ENCODE peak calls at places on chromosomes 7 and 10, in six cellular contexts. W, K, R, I, U and P are unnamed samples.
A peak's percentile ranks its signal among the peaks of the same experiment; 100 is the strongest.

GRCh38 chr7:106736508-106737201 is 75.7 kb upstream of the CCDC71L start:
- DNase-seq in R (peak; percentile 66), K (peak; percentile 83), W (peak; percentile 84), I (peak; percentile 60), U (no peak), P (peak; percentile 96)

GRCh38 chr7:23687011-23687410 is 7.0 kb downstream of the FAM221A start:
- DNase-seq in U (no peak), W (no peak), K (peak; percentile 43), R (no peak), I (no peak), P (peak; percentile 74)

GRCh38 chr10:15384154-15384553 is 13.1 kb upstream of the FAM171A1 start:
- DNase-seq in K (no peak), I (peak; percentile 23), U (no peak), R (no peak), W (no peak), P (no peak)

GRCh38 chr7:13829914-13830603 is 159.4 kb downstream of the ETV1 start:
- DNase-seq in W (peak; percentile 79), R (no peak), I (no peak), K (peak; percentile 91), U (no peak), P (no peak)

GRCh38 chr7:18829518-18830252 is 287.8 kb downstream of the TWIST1 start:
- DNase-seq in K (peak; percentile 68), I (no peak), W (peak; percentile 23), U (no peak), R (no peak), P (no peak)

GRCh38 chr7:131945313-131945831 is 388.9 kb upstream of the PODXL start:
- DNase-seq in U (peak; percentile 74), R (peak; percentile 83), I (peak; percentile 90), K (peak; percentile 11), W (peak; percentile 34), P (peak; percentile 79)

GRCh38 chr10:73785721-73786511 is 510 bp downstream of the ZSWIM8 start:
- DNase-seq in U (no peak), K (peak; percentile 65), I (peak; percentile 57), W (peak; percentile 85), R (peak; percentile 59), P (peak; percentile 46)

GRCh38 chr10:125419146-125419545 is 258.8 kb upstream of the CTBP2 start:
- DNase-seq in K (no peak), U (no peak), R (no peak), W (no peak), I (no peak), P (no peak)

GRCh38 chr10:3774814-3775670 is 10.0 kb downstream of the KLF6 start:
- DNase-seq in W (peak; percentile 96), I (no peak), R (peak; percentile 10), K (peak; percentile 91), U (no peak), P (peak; percentile 82)

GRCh38 chr7:43537765-43538403 is 45.0 kb upstream of the STK17A start:
- DNase-seq in R (no peak), U (no peak), I (no peak), W (peak; percentile 21), K (no peak), P (peak; percentile 60)

GRCh38 chr10:44703241-44704155 is 207.6 kb upstream of the TMEM72 start:
- DNase-seq in W (peak; percentile 25), I (no peak), R (no peak), K (peak; percentile 75), U (no peak), P (peak; percentile 76)

GRCh38 chr7:76191783-76192240 is 9.9 kb upstream of the SRRM3 start:
- DNase-seq in R (peak; percentile 79), W (peak; percentile 57), I (peak; percentile 71), U (no peak), K (peak; percentile 49), P (no peak)

GRCh38 chr7:103574536-103574935 is 128.5 kb upstream of the SLC26A5 start:
- DNase-seq in W (no peak), R (no peak), I (no peak), K (no peak), U (no peak), P (no peak)

GRCh38 chr10:86020139-86020538 is 346.5 kb downstream of the GRID1 start:
- DNase-seq in U (no peak), W (no peak), I (no peak), K (no peak), R (no peak), P (no peak)

GRCh38 chr7:136869991-136870798 is 1.7 kb downstream of the CHRM2 start:
- DNase-seq in I (no peak), R (peak; percentile 37), W (peak; percentile 54), K (peak; percentile 30), U (peak; percentile 11), P (no peak)

GRCh38 chr7:16753932-16754571 is 497 bp downstream of the TSPAN13 start:
- DNase-seq in K (peak; percentile 10), R (peak; percentile 71), I (peak; percentile 80), W (peak; percentile 56), U (peak; percentile 69), P (peak; percentile 56)

GRCh38 chr7:148142660-148143248 is 447.8 kb upstream of the C7orf33 start:
- DNase-seq in U (peak; percentile 17), W (peak; percentile 16), I (no peak), K (peak; percentile 21), R (no peak), P (no peak)

GRCh38 chr7:71784180-71784579 is 628.0 kb downstream of the CALN1 start:
- DNase-seq in R (no peak), W (no peak), K (no peak), U (no peak), I (no peak), P (no peak)

GRCh38 chr7:45111298-45112223 is at the start of gene TBRG4:
- DNase-seq in R (peak; percentile 93), U (peak; percentile 93), W (peak; percentile 96), I (peak; percentile 94), K (peak; percentile 91), P (peak; percentile 94)

GRCh38 chr10:69809318-69809717 is 7.6 kb downstream of the COL13A1 start:
- DNase-seq in R (no peak), W (no peak), I (no peak), U (no peak), K (no peak), P (no peak)

GRCh38 chr7:41219276-41219675 is 483.6 kb downstream of the INHBA start:
- DNase-seq in W (peak; percentile 42), I (no peak), U (no peak), K (peak; percentile 85), R (no peak), P (no peak)

GRCh38 chr7:131000873-131001272 is 266.9 kb upstream of the KLF14 start:
- DNase-seq in W (no peak), R (no peak), K (no peak), I (no peak), U (no peak), P (no peak)

GRCh38 chr7:123169065-123169464 is 30.7 kb downstream of the SLC13A1 start:
- DNase-seq in W (no peak), R (no peak), U (no peak), I (no peak), K (no peak), P (no peak)

GRCh38 chr10:13078912-13079775 is 20.8 kb upstream of the OPTN start:
- DNase-seq in I (peak; percentile 56), W (no peak), K (no peak), U (no peak), R (peak; percentile 80), P (no peak)

GRCh38 chr7:64562246-64562620 is 638 bp downstream of the ZNF680 start:
- DNase-seq in U (no peak), R (no peak), K (no peak), W (no peak), I (no peak), P (peak; percentile 32)

DNA sequence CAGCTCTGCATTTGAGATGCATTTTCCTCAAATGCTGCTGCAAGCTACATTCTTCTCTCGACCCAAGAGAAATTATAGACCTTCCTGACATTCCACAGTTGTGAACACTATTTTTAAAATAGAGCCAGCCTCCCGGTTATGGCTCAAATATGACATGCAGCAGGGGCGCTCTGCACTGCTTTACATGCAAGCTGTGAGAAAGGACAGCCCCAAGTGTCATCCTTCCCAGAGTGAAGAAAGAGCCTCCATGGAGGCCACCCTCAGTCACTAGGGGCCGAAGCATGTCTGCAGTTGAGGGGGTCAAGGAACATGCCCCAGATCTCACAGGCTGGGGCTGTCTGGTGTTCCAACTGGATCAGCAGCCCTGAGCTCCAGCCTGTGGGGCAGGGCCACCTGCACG is 63.9 kb upstream of the CHST15 start:
- DNase-seq in K (no peak), I (no peak), R (no peak), W (peak; percentile 39), U (no peak), P (no peak)
- H3K4me1 ChIP-seq in K (peaks cover 15% of the 10 kb centered on the region), I (peaks cover 13% of the 10 kb centered on the region), R (peaks cover 7% of the 10 kb centered on the region), W (peaks cover 53% of the 10 kb centered on the region), U (peaks cover 16% of the 10 kb centered on the region), P (peaks cover 16% of the 10 kb centered on the region)

GRCh38 chr7:30863694-30864011 is 48.0 kb upstream of the AQP1 start:
- DNase-seq in I (no peak), U (no peak), W (peak; percentile 45), K (peak; percentile 52), R (no peak), P (no peak)
- H2AFZ ChIP-seq in I (no peak overlapping the region), U (no peak overlapping the region), W (no peak overlapping the region), K (no peak overlapping the region), R (no peak overlapping the region), P (no peak overlapping the region)

DNA sequence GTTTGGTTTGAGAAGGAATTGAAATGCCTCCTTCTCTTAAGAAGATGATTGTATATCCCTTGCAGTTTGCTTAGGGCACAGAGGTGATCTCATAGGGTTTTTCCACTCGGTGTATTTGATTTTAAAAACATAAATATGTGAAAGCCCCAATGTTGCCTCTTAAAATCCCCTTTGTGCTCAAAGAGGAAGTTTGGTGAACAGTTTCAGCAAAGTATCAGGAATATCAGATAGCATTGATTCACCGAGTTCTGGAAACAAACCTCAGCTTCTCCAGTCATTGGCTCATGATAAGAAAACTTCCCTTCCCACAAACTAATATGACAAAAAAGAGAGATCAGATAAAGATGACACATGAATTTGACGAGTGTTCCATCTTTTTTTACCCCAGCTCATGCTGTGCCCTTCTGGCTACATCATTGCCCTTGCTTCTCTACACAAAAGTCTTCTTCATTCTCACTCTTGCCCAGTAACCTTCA is 20.1 kb upstream of the SMNDC1 start:
- DNase-seq in I (no peak), R (no peak), K (peak; percentile 58), W (peak; percentile 17), U (no peak), P (no peak)
- H2BK5ac ChIP-seq in I (no peak overlapping the region), R (no peak overlapping the region), K (peak overlapping the region; percentile 19), W (no peak overlapping the region), U (no peak overlapping the region), P (no peak overlapping the region)

GRCh38 chr10:17227367-17228080 is 517 bp upstream of the VIM start:
- DNase-seq in I (no peak), R (no peak), W (peak; percentile 72), K (peak; percentile 39), U (no peak), P (no peak)

GRCh38 chr10:17226891-17227303 is 1.1 kb upstream of the VIM start:
- DNase-seq in U (no peak), R (peak; percentile 36), K (no peak), I (no peak), W (no peak), P (no peak)

GRCh38 chr10:17229016-17229716 is 1.1 kb downstream of the VIM start:
- DNase-seq in K (peak; percentile 89), W (peak; percentile 94), R (peak; percentile 64), I (peak; percentile 77), U (peak; percentile 72), P (peak; percentile 36)

GRCh38 chr10:17228081-17229015 is at the start of gene VIM:
- DNase-seq in I (peak; percentile 82), W (peak; percentile 98), R (peak; percentile 87), U (peak; percentile 87), K (peak; percentile 96), P (peak; percentile 58)

DNA sequence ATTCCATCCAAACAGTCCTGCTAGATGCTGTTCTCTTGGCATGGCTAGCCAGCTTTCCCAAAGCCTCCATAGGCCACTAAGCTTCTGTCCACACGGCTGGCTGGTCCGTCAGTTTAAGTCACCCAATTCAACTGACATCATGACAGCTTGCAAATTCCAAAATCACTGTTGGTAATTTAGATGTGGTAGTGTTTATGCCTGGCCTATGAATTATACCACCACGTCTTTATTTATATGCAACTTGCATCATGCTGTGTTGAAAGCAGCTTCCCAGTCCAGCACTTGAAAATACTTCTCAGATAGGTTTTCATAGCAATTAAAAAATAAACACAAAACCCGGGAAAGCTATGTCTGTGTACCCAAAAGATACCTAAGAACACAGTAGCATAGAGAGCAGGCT is 2.2 kb upstream of the VIM start:
- DNase-seq in U (no peak), K (no peak), R (no peak), W (peak; percentile 43), I (no peak), P (no peak)
- H3K4me1 ChIP-seq in U (peaks cover 9% of the 10 kb centered on the region), K (peaks cover 11% of the 10 kb centered on the region), R (peaks cover 4% of the 10 kb centered on the region), W (peaks cover 9% of the 10 kb centered on the region), I (peaks cover 19% of the 10 kb centered on the region), P (peaks cover 12% of the 10 kb centered on the region)